ENCODE peak calls at places on chromosomes 11 and 22, in seven cellular contexts. Y is substantia nigra, E is IMR-90, T is heart right ventricle, Q is heart left ventricle, M is fibroblast of lung, J is astrocyte. Z is an unnamed sample.

GRCh38 chr22:29751139-29751538 is 15.7 kb downstream of the ZMAT5 start:
- DNase-seq in J (no peak), Y (no peak), E (peak), T (no peak), M (peak), Q (no peak), Z (no peak)

GRCh38 chr22:39106326-39106725 is 9.3 kb downstream of the APOBEC3H start:
- DNase-seq in J (no peak), Y (no peak), E (no peak), M (no peak), T (no peak), Q (no peak), Z (no peak)

GRCh38 chr11:104968856-104969776 is 742 bp upstream of the CASP4 start:
- DNase-seq in J (peak), Y (no peak), Q (peak), T (peak), E (peak), M (peak), Z (no peak)

GRCh38 chr11:41459602-41460405 is at the start of gene LRRC4C:
- DNase-seq in Y (peak), T (no peak), Q (no peak), J (peak), M (peak), E (no peak), Z (no peak)

GRCh38 chr11:1749787-1750351 is 526 bp downstream of the IFITM10 start:
- DNase-seq in Q (no peak), E (peak), T (no peak), J (peak), M (peak), Y (no peak), Z (no peak)

GRCh38 chr11:100557830-100558611 is 129.1 kb upstream of the ARHGAP42 start:
- DNase-seq in E (peak), M (peak), T (no peak), Q (no peak), Y (no peak), J (peak), Z (no peak)

GRCh38 chr11:58726594-58727414 is 4.9 kb downstream of the GLYAT start:
- DNase-seq in M (no peak), J (no peak), Y (no peak), Q (no peak), T (no peak), E (no peak), Z (no peak)

GRCh38 chr22:36102995-36103394 is 57.6 kb downstream of the APOL3 start:
- DNase-seq in J (no peak), Q (no peak), T (no peak), Y (no peak), E (no peak), M (no peak), Z (no peak)

GRCh38 chr11:132336781-132337535 is 966.5 kb downstream of the NTM start:
- DNase-seq in Y (no peak), Q (no peak), T (no peak), M (no peak), E (no peak), J (no peak), Z (no peak)

GRCh38 chr22:17742528-17742902 is 31.8 kb downstream of the BID start:
- DNase-seq in T (peak), Y (no peak), Q (peak), J (peak), E (peak), M (peak), Z (peak)

GRCh38 chr11:64794526-64794925 is 8.5 kb downstream of the MAP4K2 start:
- DNase-seq in T (no peak), J (no peak), Q (no peak), M (no peak), Y (no peak), E (no peak), Z (no peak)

GRCh38 chr11:64339754-64340408 is at the start of gene CCDC88B:
- DNase-seq in Q (no peak), J (no peak), M (no peak), E (no peak), Y (peak), T (peak), Z (peak)

GRCh38 chr22:26479792-26480610 is 3.6 kb downstream of the HPS4 start:
- DNase-seq in T (no peak), Y (no peak), M (no peak), E (no peak), J (no peak), Q (no peak), Z (no peak)

GRCh38 chr11:2991477-2992233 is 474 bp downstream of the NAP1L4 start:
- DNase-seq in J (no peak), Y (no peak), T (peak), Q (peak), M (peak), E (peak), Z (peak)

GRCh38 chr11:76444065-76444383 is 794 bp upstream of the EMSY start:
- DNase-seq in E (no peak), M (no peak), Q (no peak), T (no peak), Y (no peak), J (no peak), Z (no peak)

GRCh38 chr22:40432167-40432566 is 61.8 kb downstream of the SGSM3 start:
- DNase-seq in Y (no peak), E (no peak), Q (no peak), T (no peak), J (no peak), M (no peak), Z (no peak)

GRCh38 chr22:43320943-43321900 is 21.9 kb downstream of the SCUBE1 start:
- DNase-seq in J (no peak), E (no peak), Q (no peak), Y (no peak), M (no peak), T (no peak), Z (no peak)

GRCh38 chr11:75422248-75423231 is 10.5 kb downstream of the KLHL35 start:
- DNase-seq in Q (no peak), T (no peak), E (peak), M (no peak), J (no peak), Y (no peak), Z (no peak)

GRCh38 chr11:23278121-23278520 is 417.8 kb upstream of the CCDC179 start:
- DNase-seq in Y (no peak), J (peak), T (no peak), M (peak), E (peak), Q (no peak), Z (no peak)

GRCh38 chr11:102680945-102681344 is 24.6 kb downstream of the MMP27 start:
- DNase-seq in J (peak), Q (no peak), M (peak), T (no peak), E (no peak), Y (no peak), Z (no peak)

GRCh38 chr22:43917523-43917922 is 6.1 kb upstream of the PNPLA3 start:
- DNase-seq in Q (no peak), T (no peak), E (no peak), M (no peak), Y (no peak), J (no peak), Z (no peak)

GRCh38 chr11:69639843-69640242 is 1.1 kb upstream of the CCND1 start:
- DNase-seq in E (no peak), Q (no peak), Y (no peak), T (no peak), J (no peak), M (no peak), Z (no peak)
- H3K27ac ChIP-seq in E (peak), Q (peak), Y (no peak), T (no peak), J (peak), M (peak), Z (no peak)

GRCh38 chr11:62484352-62484751 is 62.3 kb downstream of the AHNAK start:
- DNase-seq in Q (no peak), E (no peak), J (no peak), M (no peak), Y (no peak), T (no peak), Z (no peak)

GRCh38 chr11:62482753-62483152 is 63.9 kb downstream of the AHNAK start:
- DNase-seq in T (no peak), J (no peak), M (no peak), Q (no peak), E (no peak), Y (no peak), Z (no peak)

GRCh38 chr11:62477927-62478326 is 59.1 kb downstream of the SCGB1A1 start:
- DNase-seq in M (no peak), J (no peak), Q (no peak), T (no peak), Y (no peak), E (no peak), Z (no peak)

DNA sequence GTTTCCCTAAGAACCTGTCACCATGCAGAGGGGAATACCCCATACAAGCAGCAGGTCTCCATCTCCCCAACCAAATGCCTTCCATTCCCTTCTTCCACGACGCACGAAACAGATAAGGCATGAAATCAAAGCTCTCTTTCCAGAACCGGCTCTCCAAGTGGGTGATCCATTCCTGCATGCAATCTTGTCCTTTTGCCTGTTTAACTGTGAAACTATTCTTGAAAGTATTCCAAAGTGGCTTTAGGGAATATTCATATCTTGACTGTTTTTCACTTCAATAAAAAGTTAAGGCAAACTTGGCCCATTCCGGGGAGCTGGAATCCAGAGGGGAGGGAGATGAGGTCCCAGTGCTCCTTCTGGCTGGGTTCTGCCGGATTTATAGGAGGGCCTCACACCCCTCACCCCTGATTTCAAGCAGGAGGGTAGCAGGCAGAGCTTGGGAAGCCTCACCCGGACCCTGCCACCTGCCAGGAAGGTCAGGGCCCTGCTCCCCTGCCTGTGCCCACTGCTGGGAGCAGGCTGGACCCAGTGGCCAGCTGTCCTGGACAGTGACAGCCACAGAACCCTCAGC is 60.9 kb downstream of the SCGB1A1 start:
- DNase-seq in E (no peak), Q (no peak), Y (no peak), M (no peak), T (no peak), J (no peak), Z (no peak)
- H3K27ac ChIP-seq in E (peak), Q (no peak), Y (no peak), M (no peak), T (no peak), J (no peak), Z (no peak)

GRCh38 chr11:78194490-78194889 is 5.8 kb downstream of the USP35 start:
- DNase-seq in J (no peak), Q (no peak), T (no peak), M (no peak), Y (no peak), E (no peak), Z (no peak)
- H3K27ac ChIP-seq in J (no peak), Q (no peak), T (no peak), M (no peak), Y (no peak), E (no peak), Z (no peak)

DNA sequence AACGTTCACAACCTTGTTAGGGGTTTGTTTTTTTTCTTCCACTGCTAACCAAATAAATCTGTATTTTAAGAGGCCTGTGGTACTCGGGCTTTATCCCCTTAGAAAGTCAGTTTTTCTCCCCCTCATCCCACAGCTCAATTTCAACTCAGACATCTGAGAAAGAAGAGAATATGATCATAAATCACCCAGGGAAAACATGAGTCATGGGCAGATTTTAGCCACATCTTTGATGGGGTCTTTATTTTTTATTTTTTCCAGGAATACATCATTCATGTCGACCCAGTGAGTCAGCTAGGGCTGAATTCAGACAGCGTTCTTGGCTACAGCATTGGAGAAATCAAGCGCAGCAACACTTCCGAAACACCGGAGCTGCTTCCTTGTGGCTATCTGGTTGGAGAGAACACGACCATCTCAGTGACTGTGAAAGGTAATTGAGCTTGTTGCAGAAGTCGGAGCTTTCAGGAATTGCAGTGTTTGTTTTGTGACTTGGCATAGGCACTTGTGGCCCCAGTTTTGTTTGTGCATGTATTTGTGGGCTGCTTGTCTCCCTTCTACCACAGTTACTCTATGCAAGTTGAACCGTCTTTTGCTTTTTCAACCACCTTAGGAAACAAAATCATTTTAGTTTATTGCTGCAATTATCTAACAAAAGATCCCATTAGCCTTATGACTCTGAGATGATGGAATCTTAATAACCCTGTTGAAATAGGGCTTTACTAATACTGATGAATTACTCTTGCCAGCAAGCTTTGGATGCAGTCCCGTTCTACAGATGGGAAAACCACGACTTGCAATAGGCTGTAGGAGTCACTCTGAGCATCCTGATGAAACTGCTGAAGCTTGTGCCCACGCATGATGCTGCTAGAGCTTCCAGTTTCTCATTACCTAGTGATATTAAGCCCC is 62.7 kb downstream of the DBX1 start:
- DNase-seq in Q (no peak), E (peak), Y (no peak), J (peak), T (no peak), M (peak), Z (no peak)
- H3K27ac ChIP-seq in Q (no peak), E (peak), Y (no peak), J (peak), T (no peak), M (peak), Z (no peak)

GRCh38 chr22:19754701-19755144 is 5.9 kb upstream of the TBX1 start:
- DNase-seq in T (no peak), M (no peak), J (no peak), E (no peak), Q (no peak), Y (no peak), Z (no peak)
- H3K27ac ChIP-seq in T (no peak), M (no peak), J (no peak), E (no peak), Q (no peak), Y (no peak), Z (no peak)

DNA sequence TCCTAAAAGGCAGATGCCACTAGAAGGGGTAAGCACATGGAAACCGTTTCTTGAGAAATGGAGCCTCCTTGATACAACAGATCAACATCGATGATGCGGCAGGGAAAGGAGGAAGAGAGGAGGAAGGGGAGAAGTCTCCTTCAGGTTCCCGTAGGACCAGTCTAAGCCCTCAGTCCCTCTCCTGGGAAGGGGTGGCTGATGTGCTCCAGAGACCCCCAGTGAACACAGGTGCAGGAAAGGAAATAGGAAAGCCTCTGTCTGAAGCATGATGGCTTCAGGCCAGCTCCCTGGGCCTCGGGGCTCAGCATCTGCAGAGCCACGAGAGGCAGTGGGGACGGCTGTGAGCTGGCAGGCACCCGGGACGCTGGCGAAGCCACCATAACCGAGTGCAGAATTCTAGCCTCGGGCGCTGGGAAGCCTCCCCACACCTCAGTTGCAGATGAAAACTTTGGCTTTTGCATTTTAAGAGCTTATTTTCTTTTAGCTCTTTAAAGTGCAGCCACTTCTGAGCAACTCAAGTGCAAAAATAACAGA is 1.8 kb downstream of the SPATA19 start:
- DNase-seq in Q (no peak), Y (no peak), M (no peak), E (no peak), T (no peak), J (no peak), Z (no peak)
- H3K27ac ChIP-seq in Q (no peak), Y (no peak), M (no peak), E (no peak), T (no peak), J (no peak), Z (no peak)

GRCh38 chr22:30804626-30805025 is 110.0 kb downstream of the OSBP2 start:
- DNase-seq in T (no peak), J (peak), Y (no peak), E (no peak), Q (no peak), M (peak), Z (no peak)
- H3K27ac ChIP-seq in T (no peak), J (no peak), Y (no peak), E (no peak), Q (no peak), M (no peak), Z (no peak)

DNA sequence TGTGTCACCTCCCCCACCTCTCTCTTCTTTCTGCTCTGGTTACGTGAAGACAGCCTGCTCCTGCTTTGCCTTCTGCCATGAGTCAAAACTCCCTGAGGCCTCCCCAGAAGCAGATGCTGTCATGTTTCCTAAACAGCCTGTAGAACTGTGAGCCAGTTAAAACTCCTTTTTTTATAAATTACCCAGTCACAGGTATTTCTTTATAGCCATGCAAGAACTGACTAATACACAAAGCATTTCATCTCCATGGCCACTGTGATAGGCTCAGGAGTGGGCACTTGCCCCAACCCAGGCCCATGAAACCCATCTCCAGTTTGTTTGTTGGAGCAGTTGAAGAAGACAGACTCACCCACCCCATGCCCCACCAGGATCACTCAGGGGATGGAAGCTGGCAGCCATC is 253.3 kb upstream of the ISX start:
- DNase-seq in Q (no peak), J (peak), T (no peak), M (peak), Y (no peak), E (no peak), Z (no peak)
- H3K27ac ChIP-seq in Q (no peak), J (peak), T (no peak), M (no peak), Y (no peak), E (no peak), Z (no peak)

GRCh38 chr11:78562398-78562797 is 12.3 kb downstream of the NARS2 start:
- DNase-seq in Y (no peak), Q (no peak), J (peak), M (peak), T (no peak), E (peak), Z (no peak)
- H3K27ac ChIP-seq in Y (no peak), Q (no peak), J (peak), M (peak), T (peak), E (peak), Z (no peak)

DNA sequence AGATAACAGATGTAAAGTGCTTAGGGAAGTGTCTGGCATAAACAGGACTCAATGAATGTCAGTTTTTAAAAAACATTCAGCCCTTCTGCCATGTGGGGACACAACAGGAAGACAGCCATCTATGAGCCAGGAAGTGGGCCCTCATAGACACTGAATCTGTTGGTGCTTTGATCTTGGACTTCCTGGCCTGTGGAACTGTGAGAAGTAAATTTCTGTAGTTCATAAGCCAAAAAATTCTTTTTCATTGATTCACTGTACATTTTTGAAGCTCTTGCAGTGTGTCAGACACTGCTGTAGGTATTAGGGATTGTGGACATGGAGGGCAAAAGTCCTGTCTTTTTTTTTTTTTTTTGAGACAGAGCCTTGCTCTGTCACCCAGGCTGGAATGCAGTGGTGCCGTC is 188.6 kb downstream of the HIPK3 start:
- DNase-seq in E (peak), Y (no peak), Q (no peak), J (peak), M (peak), T (no peak), Z (no peak)
- H3K27ac ChIP-seq in E (peak), Y (no peak), Q (no peak), J (peak), M (no peak), T (no peak), Z (no peak)